ENCODE peak calls at places on chromosome 1, in nine cellular contexts. U is progenitor cell of endocrine pancreas, B is astrocyte of the spinal cord, R is body of pancreas, G is IMR-90, J is foreskin fibroblast, A is PC-9, E is HFF-Myc, L is A549. W is an unnamed sample.

GRCh38 chr1:50735443-50735842 is 224.6 kb downstream of the FAF1 start:
- DNase-seq in U (no peak), B (peak), R (no peak), G (peak), J (peak), A (no peak), E (no peak), L (peak), W (peak)

GRCh38 chr1:234544094-234544579 is 65.2 kb upstream of the TARBP1 start:
- DNase-seq in U (no peak), B (peak), R (peak), G (peak), J (peak), A (no peak), E (peak), L (peak), W (peak)

GRCh38 chr1:244628719-244629299 is 24.1 kb upstream of the DESI2 start:
- DNase-seq in U (no peak), B (no peak), R (no peak), G (peak), J (peak), A (no peak), E (no peak), L (no peak), W (no peak)

GRCh38 chr1:53332833-53333232 is 5.0 kb upstream of the LRP8 start:
- DNase-seq in U (peak), B (no peak), R (no peak), G (no peak), J (no peak), A (no peak), E (no peak), L (no peak), W (no peak)

GRCh38 chr1:212699839-212700596 is at the start of gene BATF3:
- DNase-seq in U (peak), B (no peak), R (peak), G (no peak), J (no peak), A (no peak), E (no peak), L (peak), W (no peak)

GRCh38 chr1:36084502-36085115 is 715 bp downstream of the TEKT2 start:
- DNase-seq in U (no peak), B (peak), R (peak), G (no peak), J (no peak), A (no peak), E (no peak), L (no peak), W (no peak)

GRCh38 chr1:237685553-237685952 is 205.2 kb downstream of the ZP4 start:
- DNase-seq in U (no peak), B (no peak), R (no peak), G (no peak), J (no peak), A (no peak), E (no peak), L (no peak), W (no peak)

GRCh38 chr1:81703736-81704463 is 96.8 kb upstream of the ADGRL2 start:
- DNase-seq in U (no peak), B (no peak), R (no peak), G (peak), J (peak), A (peak), E (no peak), L (peak), W (peak)

GRCh38 chr1:156014829-156015228 is 5.9 kb downstream of the SSR2 start:
- DNase-seq in U (no peak), B (no peak), R (no peak), G (no peak), J (no peak), A (no peak), E (no peak), L (no peak), W (no peak)

GRCh38 chr1:203626910-203627246 is 246 bp downstream of the ATP2B4 start:
- DNase-seq in U (peak), B (no peak), R (no peak), G (no peak), J (no peak), A (peak), E (no peak), L (no peak), W (no peak)

GRCh38 chr1:205985330-205986005 is 17.7 kb downstream of the RAB7B start:
- DNase-seq in U (no peak), B (no peak), R (no peak), G (no peak), J (no peak), A (no peak), E (no peak), L (no peak), W (no peak)

GRCh38 chr1:153353226-153353947 is 4.3 kb upstream of the S100A9 start:
- DNase-seq in U (no peak), B (no peak), R (no peak), G (no peak), J (no peak), A (no peak), E (no peak), L (peak), W (peak)

GRCh38 chr1:165815725-165816124 is 11.7 kb upstream of the UCK2 start:
- DNase-seq in U (no peak), B (peak), R (no peak), G (peak), J (peak), A (peak), E (no peak), L (peak), W (no peak)

DNA sequence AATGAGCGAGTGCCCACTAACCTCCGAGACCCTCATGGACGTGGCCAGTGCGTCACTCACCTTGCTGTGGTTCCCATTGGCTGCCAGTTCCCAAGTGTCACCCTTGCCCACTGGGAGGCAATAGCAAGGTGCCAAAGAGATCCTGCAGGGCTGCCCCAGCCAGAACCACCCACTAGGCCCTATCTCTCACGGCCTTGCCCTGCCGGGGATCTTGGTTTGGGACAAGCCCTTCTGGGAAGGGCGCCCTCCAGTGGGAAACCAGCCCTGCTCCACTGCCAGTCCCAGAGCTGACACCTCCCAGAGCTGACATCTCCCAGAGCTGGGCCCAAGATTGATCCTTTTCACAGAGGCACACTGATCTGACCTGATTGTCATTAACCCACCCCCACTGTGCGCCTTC is 2.1 kb upstream of the SELENON start:
- DNase-seq in U (no peak), B (no peak), R (no peak), G (no peak), J (no peak), A (no peak), E (no peak), L (peak), W (peak)
- TF ChIP-seq CTCF in U (peak), B (peak), R (peak), G (peak), J (peak), A (peak), E (peak), L (peak), W (peak)

DNA sequence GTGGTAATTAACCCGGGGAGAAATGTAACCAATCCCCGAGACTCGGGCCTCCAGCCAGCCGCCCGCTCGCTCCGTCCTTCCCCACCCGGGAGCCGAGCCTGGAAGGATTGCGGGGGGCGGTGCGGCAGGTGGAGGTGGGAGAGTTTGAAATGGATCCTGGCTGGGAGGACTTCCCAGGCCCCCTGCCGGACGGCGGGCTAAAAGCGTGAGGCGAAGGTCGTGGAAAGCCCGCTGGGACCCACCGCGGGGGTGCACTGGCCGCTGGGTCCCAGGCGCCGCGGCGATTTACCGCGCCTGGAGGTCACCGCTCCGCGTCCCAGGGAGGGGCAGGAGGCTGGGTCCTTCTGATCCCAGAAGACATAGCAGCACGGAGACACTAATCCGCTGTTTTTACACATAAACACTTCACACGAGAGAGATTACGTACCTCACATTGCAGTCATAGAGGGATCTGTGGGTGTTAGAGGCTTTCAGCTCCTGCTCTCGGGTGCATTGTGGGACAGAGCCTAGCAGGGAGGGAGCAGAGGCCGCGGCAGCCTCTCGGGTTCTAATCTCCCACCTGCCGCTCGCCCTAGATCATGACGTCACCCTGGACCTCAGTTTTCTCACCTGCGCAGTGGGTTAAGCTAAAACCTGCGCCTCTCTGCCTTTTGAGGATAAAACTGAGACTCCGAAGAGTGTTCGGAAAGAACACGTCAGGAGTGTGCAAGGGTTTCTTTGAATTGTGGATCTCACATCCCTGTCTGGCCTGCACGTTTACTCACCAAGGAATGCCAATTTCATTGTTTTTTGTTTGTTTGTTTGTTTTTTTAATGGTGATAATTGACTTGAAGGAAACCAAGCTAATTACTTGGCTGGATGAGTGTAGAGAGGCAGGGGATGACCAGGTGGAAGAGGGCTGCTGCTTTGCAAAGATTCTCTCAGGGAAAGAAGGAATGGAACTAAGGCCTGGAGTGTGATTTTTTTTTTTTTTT is 17.1 kb upstream of the TMEM9 start:
- DNase-seq in U (peak), B (peak), R (peak), G (peak), J (no peak), A (no peak), E (no peak), L (peak), W (peak)
- TF ChIP-seq CTCF in U (peak), B (peak), R (peak), G (peak), J (peak), A (peak), E (peak), L (peak), W (peak)

GRCh38 chr1:57468661-57469523 is 45.0 kb upstream of the DAB1 start:
- DNase-seq in U (no peak), B (peak), R (no peak), G (peak), J (peak), A (no peak), E (no peak), L (no peak), W (peak)
- TF ChIP-seq CTCF in U (no peak), B (no peak), R (no peak), G (no peak), J (no peak), A (no peak), E (peak), L (no peak), W (no peak)

DNA sequence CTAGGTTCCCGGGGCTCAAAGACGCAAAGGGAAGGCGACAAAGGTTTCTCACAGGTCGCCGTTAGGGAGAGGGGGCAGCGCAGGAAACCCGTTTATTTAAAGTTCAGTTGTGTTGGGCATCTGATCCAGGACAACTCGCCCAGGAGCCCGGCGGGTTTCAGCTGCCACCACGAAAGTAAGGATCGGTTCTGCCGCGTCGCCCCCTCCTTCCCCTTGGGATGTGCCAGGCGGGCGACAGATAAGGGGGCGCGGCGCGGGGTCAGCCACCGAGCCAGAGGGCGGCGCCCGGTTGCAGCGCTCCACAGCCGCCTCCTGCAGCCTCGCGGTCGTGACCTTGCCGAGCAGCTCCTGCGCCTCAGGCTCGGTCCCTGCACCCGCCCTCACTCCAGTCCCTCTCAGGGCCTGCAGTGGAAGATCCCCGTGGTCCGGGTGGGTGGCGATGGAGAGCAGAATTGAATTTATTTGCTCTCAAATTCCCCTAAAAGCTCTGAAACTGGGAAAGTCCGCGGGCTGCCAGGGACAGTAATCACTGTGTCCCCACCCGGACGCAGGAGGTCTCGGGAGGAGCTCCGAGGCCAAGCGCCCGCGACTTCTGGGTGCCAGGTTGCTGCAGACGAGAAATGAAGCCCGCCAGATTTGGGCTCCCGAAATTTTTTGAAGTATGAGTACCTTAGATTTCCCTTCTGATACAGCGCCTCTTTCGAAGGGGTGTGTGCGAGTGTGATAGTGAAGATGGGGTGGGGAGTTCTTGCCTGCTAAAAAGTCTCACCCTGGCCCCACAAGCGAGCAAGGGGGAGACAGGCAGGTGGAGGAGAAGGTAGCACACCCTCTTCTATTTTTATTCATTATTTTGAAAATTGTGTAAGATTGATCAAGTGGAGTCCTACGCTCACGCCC is 28.4 kb upstream of the NFIA start:
- DNase-seq in U (no peak), B (no peak), R (peak), G (no peak), J (no peak), A (no peak), E (no peak), L (no peak), W (no peak)
- TF ChIP-seq CTCF in U (no peak), B (no peak), R (no peak), G (no peak), J (no peak), A (no peak), E (no peak), L (no peak), W (no peak)